ENCODE peak calls at places on chromosomes 13 and 19, in six cellular contexts. X is mucosa of descending colon, G is RWPE1, W is WTC11, O is GM10248, A is endothelial cell. I is an unnamed sample.

GRCh38 chr13:21657538-21657937 is 13.3 kb upstream of the FGF9 start:
- DNase-seq in X (no peak), G (peak; percentile 82), W (no peak), O (no peak), A (no peak), I (no peak)

GRCh38 chr13:113650275-113650674 is 7.7 kb downstream of the ATP4B start:
- DNase-seq in X (peak; percentile 32), G (no peak), W (peak; percentile 10), O (no peak), A (no peak), I (no peak)

GRCh38 chr19:53010494-53010893 is 3.2 kb upstream of the ERVV-1 start:
- DNase-seq in X (no peak), G (no peak), W (peak; percentile 81), O (no peak), A (no peak), I (no peak)

GRCh38 chr13:103188688-103189326 is 122.6 kb upstream of the SLC10A2 start:
- DNase-seq in X (no peak), G (peak; percentile 45), W (no peak), O (peak; percentile 24), A (no peak), I (no peak)

GRCh38 chr13:42422681-42423080 is 150.7 kb downstream of the AKAP11 start:
- DNase-seq in X (no peak), G (no peak), W (no peak), O (no peak), A (no peak), I (no peak)

GRCh38 chr19:48442116-48443035 is 3.4 kb upstream of the GRWD1 start:
- DNase-seq in X (no peak), G (no peak), W (peak; percentile 27), O (no peak), A (no peak), I (no peak)

GRCh38 chr19:57572415-57572947 is 6.2 kb downstream of the ZNF416 start:
- DNase-seq in X (no peak), G (no peak), W (no peak), O (no peak), A (no peak), I (no peak)

GRCh38 chr13:33471182-33471581 is 185.6 kb upstream of the STARD13 start:
- DNase-seq in X (no peak), G (no peak), W (no peak), O (no peak), A (no peak), I (no peak)

GRCh38 chr13:45995245-45995644 is 57.3 kb downstream of the ZC3H13 start:
- DNase-seq in X (no peak), G (no peak), W (no peak), O (no peak), A (no peak), I (no peak)

GRCh38 chr19:2524361-2524839 is 48.5 kb downstream of the GADD45B start:
- DNase-seq in X (no peak), G (no peak), W (no peak), O (no peak), A (no peak), I (no peak)

GRCh38 chr19:18419195-18419698 is at the start of gene SSBP4:
- DNase-seq in X (peak; percentile 82), G (peak; percentile 89), W (peak; percentile 69), O (peak; percentile 91), A (peak; percentile 84), I (peak; percentile 72)

GRCh38 chr13:85508683-85509329 is 290.4 kb downstream of the SLITRK6 start:
- DNase-seq in X (no peak), G (no peak), W (peak; percentile 34), O (no peak), A (no peak), I (no peak)

GRCh38 chr19:10812902-10813404 is 23.1 kb downstream of the TMED1 start:
- DNase-seq in X (no peak), G (peak; percentile 38), W (no peak), O (no peak), A (no peak), I (no peak)

GRCh38 chr19:52034051-52034728 is 6.0 kb upstream of the ZNF614 start:
- DNase-seq in X (no peak), G (no peak), W (no peak), O (no peak), A (no peak), I (no peak)

GRCh38 chr19:45643927-45644771 is 5.0 kb upstream of the EML2 start:
- DNase-seq in X (no peak), G (no peak), W (no peak), O (no peak), A (no peak), I (no peak)

GRCh38 chr19:55088021-55088451 is 12.4 kb downstream of the EPS8L1 start:
- DNase-seq in X (peak; percentile 46), G (no peak), W (peak; percentile 17), O (no peak), A (no peak), I (no peak)

GRCh38 chr19:5065717-5066116 is 96.8 kb downstream of the KDM4B start:
- DNase-seq in X (no peak), G (no peak), W (no peak), O (no peak), A (no peak), I (no peak)

GRCh38 chr19:5282926-5283325 is 57.7 kb downstream of the PTPRS start:
- DNase-seq in X (no peak), G (no peak), W (no peak), O (no peak), A (no peak), I (no peak)

GRCh38 chr13:50484472-50485113 is 358.9 kb downstream of the DLEU7 start:
- DNase-seq in X (no peak), G (no peak), W (no peak), O (no peak), A (no peak), I (no peak)

GRCh38 chr19:39871886-39872866 is 26.0 kb upstream of the FBL start:
- DNase-seq in X (no peak), G (no peak), W (no peak), O (no peak), A (no peak), I (no peak)

GRCh38 chr19:10085641-10086031 is 481 bp upstream of the SHFL start:
- DNase-seq in X (no peak), G (no peak), W (no peak), O (no peak), A (no peak), I (no peak)

GRCh38 chr13:27172495-27172842 is 858 bp upstream of the USP12 start:
- DNase-seq in X (no peak), G (peak; percentile 29), W (no peak), O (no peak), A (no peak), I (no peak)

GRCh38 chr19:13006431-13007281 is 11.4 kb downstream of the NFIX start:
- DNase-seq in X (peak; percentile 43), G (no peak), W (no peak), O (no peak), A (no peak), I (no peak)

GRCh38 chr19:13008926-13009787 is 13.9 kb downstream of the NFIX start:
- DNase-seq in X (no peak), G (no peak), W (no peak), O (no peak), A (no peak), I (no peak)

GRCh38 chr19:13005861-13006370 is 10.6 kb downstream of the NFIX start:
- DNase-seq in X (peak; percentile 40), G (no peak), W (no peak), O (no peak), A (no peak), I (no peak)

GRCh38 chr19:13005253-13005652 is 10.0 kb downstream of the NFIX start:
- DNase-seq in X (no peak), G (no peak), W (no peak), O (no peak), A (no peak), I (no peak)

GRCh38 chr19:13007292-13008045 is 12.2 kb downstream of the NFIX start:
- DNase-seq in X (peak; percentile 64), G (no peak), W (no peak), O (no peak), A (no peak), I (no peak)
- TF ChIP-seq CTCF in X (no peak), G (no peak), W (no peak), O (no peak), A (no peak), I (no peak)

DNA sequence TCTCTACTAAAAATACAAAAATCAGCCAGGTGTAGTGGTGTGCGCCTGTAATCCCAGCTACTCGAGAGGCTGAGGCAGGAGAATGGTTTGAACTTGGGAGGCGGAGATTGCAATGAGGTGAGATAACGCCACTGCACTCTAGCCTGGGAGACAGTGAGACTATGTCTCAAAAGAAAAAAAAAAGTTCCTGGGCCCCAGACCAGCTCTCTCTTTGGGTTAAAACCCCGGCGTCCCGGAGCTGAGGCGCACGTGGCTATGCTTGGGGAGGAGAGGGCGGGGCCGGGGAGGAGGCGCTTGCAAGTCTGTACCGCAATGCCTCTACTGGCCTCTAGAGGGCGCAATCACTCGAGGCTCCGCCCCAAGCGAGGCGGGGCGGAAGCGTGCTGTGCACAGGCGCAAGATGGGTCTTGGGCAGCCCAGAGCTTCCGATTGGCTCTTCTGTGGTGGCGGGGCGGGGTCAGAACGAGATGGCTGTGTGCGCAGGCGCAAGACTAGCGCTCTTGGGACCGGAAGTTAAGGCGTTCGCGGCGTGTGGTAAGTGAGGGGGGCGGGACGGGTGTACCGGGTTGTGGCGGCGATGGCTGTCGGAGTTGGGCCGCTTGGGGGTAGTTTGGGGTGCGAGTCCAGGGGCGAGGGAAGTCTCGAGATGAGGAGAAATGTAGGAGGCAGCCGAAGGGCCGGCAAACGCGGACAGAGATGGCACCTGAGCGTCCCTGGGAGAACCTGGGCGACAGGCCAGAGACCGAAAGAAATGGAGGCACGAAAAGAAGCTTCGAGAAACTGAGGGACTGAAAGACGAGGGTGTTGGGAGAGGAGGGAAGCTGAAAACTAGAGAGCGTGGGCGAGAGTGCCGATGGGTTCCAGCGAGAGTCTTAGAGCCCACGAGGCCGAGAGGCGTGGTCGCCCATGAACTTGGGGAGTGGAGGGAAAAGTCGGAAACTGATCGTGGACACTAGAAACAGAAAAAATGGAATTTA is at the start of gene DHX34:
- DNase-seq in X (peak; percentile 99), G (peak; percentile 100), W (peak; percentile 99), O (peak; percentile 100), A (peak; percentile 97), I (peak; percentile 99)
- TF ChIP-seq CTCF in X (peak; percentile 100), G (peak; percentile 96), W (peak; percentile 99), O (peak; percentile 93), A (peak; percentile 98), I (peak; percentile 65)

GRCh38 chr19:16315825-16316505 is 8.7 kb upstream of the KLF2 start:
- DNase-seq in X (no peak), G (peak; percentile 56), W (no peak), O (no peak), A (no peak), I (no peak)

GRCh38 chr19:16320987-16321386 is 3.6 kb upstream of the KLF2 start:
- DNase-seq in X (no peak), G (no peak), W (no peak), O (no peak), A (no peak), I (no peak)

GRCh38 chr19:16319466-16319865 is 5.2 kb upstream of the KLF2 start:
- DNase-seq in X (no peak), G (no peak), W (no peak), O (no peak), A (no peak), I (no peak)

GRCh38 chr19:16316506-16316882 is 8.1 kb upstream of the KLF2 start:
- DNase-seq in X (no peak), G (no peak), W (no peak), O (no peak), A (no peak), I (no peak)
- TF ChIP-seq CTCF in X (no peak), G (no peak), W (no peak), O (no peak), A (no peak), I (no peak)

GRCh38 chr19:4063369-4064072 is 3.2 kb downstream of the ZBTB7A start:
- DNase-seq in X (no peak), G (no peak), W (no peak), O (no peak), A (no peak), I (no peak)
- TF ChIP-seq CTCF in X (no peak), G (no peak), W (no peak), O (no peak), A (no peak), I (no peak)